ENCODE peak calls at places on chromosomes 5 and 9, in nine cellular contexts. One of them, this sample, is unnamed.

GRCh38 chr5:23367863-23368262 is 139.5 kb upstream of the PRDM9 start:
- DNase-seq in NB4: no peak
- DNase-seq in activated T-cell treated with anti-CD3 and anti-CD28 coated beads, Interleukin-2, amount 50 U/mL, for 72 hours: no peak
- DNase-seq in stimulated activated CD8-positive, alpha-beta memory T cell treated with anti-CD3 and anti-CD28 coated beads, Interleukin-12 subunit alpha, Interleukin-12 subunit beta, amount 100 ng/mL, for 1 hour: no peak
- DNase-seq in RWPE1: no peak
- DNase-seq in mesendoderm: no peak
- DNase-seq in stimulated activated effector memory CD8-positive, alpha-beta T cell treated with anti-CD3 and anti-CD28 coated beads, Interleukin-12 subunit alpha, Interleukin-12 subunit beta, amount 100 ng/mL, for 72 hours: no peak
- DNase-seq in bronchial epithelial cell: no peak
- DNase-seq in right atrium auricular region: no peak
- DNase-seq in this sample: no peak

GRCh38 chr9:99257723-99258364 is 35.8 kb downstream of the SEC61B start:
- DNase-seq in right atrium auricular region: no peak
- DNase-seq in mesendoderm: no peak
- DNase-seq in bronchial epithelial cell: no peak
- DNase-seq in stimulated activated effector memory CD8-positive, alpha-beta T cell treated with anti-CD3 and anti-CD28 coated beads, Interleukin-12 subunit alpha, Interleukin-12 subunit beta, amount 100 ng/mL, for 72 hours: peak
- DNase-seq in RWPE1: no peak
- DNase-seq in stimulated activated CD8-positive, alpha-beta memory T cell treated with anti-CD3 and anti-CD28 coated beads, Interleukin-12 subunit alpha, Interleukin-12 subunit beta, amount 100 ng/mL, for 1 hour: no peak
- DNase-seq in activated T-cell treated with anti-CD3 and anti-CD28 coated beads, Interleukin-2, amount 50 U/mL, for 72 hours: no peak
- DNase-seq in NB4: no peak
- DNase-seq in this sample: no peak

GRCh38 chr9:36566813-36567217 is 5.9 kb upstream of the MELK start:
- DNase-seq in activated T-cell treated with anti-CD3 and anti-CD28 coated beads, Interleukin-2, amount 50 U/mL, for 72 hours: no peak
- DNase-seq in RWPE1: peak
- DNase-seq in mesendoderm: no peak
- DNase-seq in stimulated activated CD8-positive, alpha-beta memory T cell treated with anti-CD3 and anti-CD28 coated beads, Interleukin-12 subunit alpha, Interleukin-12 subunit beta, amount 100 ng/mL, for 1 hour: no peak
- DNase-seq in NB4: no peak
- DNase-seq in right atrium auricular region: no peak
- DNase-seq in bronchial epithelial cell: no peak
- DNase-seq in stimulated activated effector memory CD8-positive, alpha-beta T cell treated with anti-CD3 and anti-CD28 coated beads, Interleukin-12 subunit alpha, Interleukin-12 subunit beta, amount 100 ng/mL, for 72 hours: no peak
- DNase-seq in this sample: no peak

GRCh38 chr5:11050596-11051304 is 289.7 kb upstream of the DAP start:
- DNase-seq in mesendoderm: no peak
- DNase-seq in activated T-cell treated with anti-CD3 and anti-CD28 coated beads, Interleukin-2, amount 50 U/mL, for 72 hours: no peak
- DNase-seq in stimulated activated CD8-positive, alpha-beta memory T cell treated with anti-CD3 and anti-CD28 coated beads, Interleukin-12 subunit alpha, Interleukin-12 subunit beta, amount 100 ng/mL, for 1 hour: no peak
- DNase-seq in stimulated activated effector memory CD8-positive, alpha-beta T cell treated with anti-CD3 and anti-CD28 coated beads, Interleukin-12 subunit alpha, Interleukin-12 subunit beta, amount 100 ng/mL, for 72 hours: no peak
- DNase-seq in RWPE1: no peak
- DNase-seq in right atrium auricular region: no peak
- DNase-seq in NB4: peak
- DNase-seq in bronchial epithelial cell: peak
- DNase-seq in this sample: no peak

GRCh38 chr5:39475055-39475454 is 50.3 kb upstream of the DAB2 start:
- DNase-seq in bronchial epithelial cell: no peak
- DNase-seq in activated T-cell treated with anti-CD3 and anti-CD28 coated beads, Interleukin-2, amount 50 U/mL, for 72 hours: no peak
- DNase-seq in RWPE1: no peak
- DNase-seq in NB4: no peak
- DNase-seq in stimulated activated CD8-positive, alpha-beta memory T cell treated with anti-CD3 and anti-CD28 coated beads, Interleukin-12 subunit alpha, Interleukin-12 subunit beta, amount 100 ng/mL, for 1 hour: no peak
- DNase-seq in right atrium auricular region: no peak
- DNase-seq in stimulated activated effector memory CD8-positive, alpha-beta T cell treated with anti-CD3 and anti-CD28 coated beads, Interleukin-12 subunit alpha, Interleukin-12 subunit beta, amount 100 ng/mL, for 72 hours: no peak
- DNase-seq in mesendoderm: no peak
- DNase-seq in this sample: no peak

GRCh38 chr5:167447466-167447865 is 844.0 kb upstream of the WWC1 start:
- DNase-seq in NB4: no peak
- DNase-seq in activated T-cell treated with anti-CD3 and anti-CD28 coated beads, Interleukin-2, amount 50 U/mL, for 72 hours: no peak
- DNase-seq in RWPE1: no peak
- DNase-seq in mesendoderm: no peak
- DNase-seq in right atrium auricular region: no peak
- DNase-seq in stimulated activated CD8-positive, alpha-beta memory T cell treated with anti-CD3 and anti-CD28 coated beads, Interleukin-12 subunit alpha, Interleukin-12 subunit beta, amount 100 ng/mL, for 1 hour: no peak
- DNase-seq in stimulated activated effector memory CD8-positive, alpha-beta T cell treated with anti-CD3 and anti-CD28 coated beads, Interleukin-12 subunit alpha, Interleukin-12 subunit beta, amount 100 ng/mL, for 72 hours: no peak
- DNase-seq in bronchial epithelial cell: no peak
- DNase-seq in this sample: no peak

GRCh38 chr9:86550411-86550810 is 196.2 kb upstream of the TUT7 start:
- DNase-seq in mesendoderm: no peak
- DNase-seq in right atrium auricular region: no peak
- DNase-seq in stimulated activated CD8-positive, alpha-beta memory T cell treated with anti-CD3 and anti-CD28 coated beads, Interleukin-12 subunit alpha, Interleukin-12 subunit beta, amount 100 ng/mL, for 1 hour: no peak
- DNase-seq in NB4: no peak
- DNase-seq in RWPE1: no peak
- DNase-seq in activated T-cell treated with anti-CD3 and anti-CD28 coated beads, Interleukin-2, amount 50 U/mL, for 72 hours: no peak
- DNase-seq in stimulated activated effector memory CD8-positive, alpha-beta T cell treated with anti-CD3 and anti-CD28 coated beads, Interleukin-12 subunit alpha, Interleukin-12 subunit beta, amount 100 ng/mL, for 72 hours: no peak
- DNase-seq in bronchial epithelial cell: no peak
- DNase-seq in this sample: no peak

GRCh38 chr5:116382874-116383266 is 191.8 kb downstream of the SEMA6A start:
- DNase-seq in stimulated activated CD8-positive, alpha-beta memory T cell treated with anti-CD3 and anti-CD28 coated beads, Interleukin-12 subunit alpha, Interleukin-12 subunit beta, amount 100 ng/mL, for 1 hour: no peak
- DNase-seq in activated T-cell treated with anti-CD3 and anti-CD28 coated beads, Interleukin-2, amount 50 U/mL, for 72 hours: no peak
- DNase-seq in right atrium auricular region: no peak
- DNase-seq in bronchial epithelial cell: no peak
- DNase-seq in RWPE1: no peak
- DNase-seq in mesendoderm: peak
- DNase-seq in NB4: no peak
- DNase-seq in stimulated activated effector memory CD8-positive, alpha-beta T cell treated with anti-CD3 and anti-CD28 coated beads, Interleukin-12 subunit alpha, Interleukin-12 subunit beta, amount 100 ng/mL, for 72 hours: no peak
- DNase-seq in this sample: no peak

GRCh38 chr9:127333326-127334064 is 63.5 kb upstream of the SLC2A8 start:
- DNase-seq in stimulated activated CD8-positive, alpha-beta memory T cell treated with anti-CD3 and anti-CD28 coated beads, Interleukin-12 subunit alpha, Interleukin-12 subunit beta, amount 100 ng/mL, for 1 hour: no peak
- DNase-seq in bronchial epithelial cell: no peak
- DNase-seq in activated T-cell treated with anti-CD3 and anti-CD28 coated beads, Interleukin-2, amount 50 U/mL, for 72 hours: no peak
- DNase-seq in right atrium auricular region: no peak
- DNase-seq in mesendoderm: no peak
- DNase-seq in RWPE1: no peak
- DNase-seq in NB4: no peak
- DNase-seq in stimulated activated effector memory CD8-positive, alpha-beta T cell treated with anti-CD3 and anti-CD28 coated beads, Interleukin-12 subunit alpha, Interleukin-12 subunit beta, amount 100 ng/mL, for 72 hours: no peak
- DNase-seq in this sample: no peak

GRCh38 chr9:86605303-86605702 is 251.1 kb upstream of the TUT7 start:
- DNase-seq in NB4: no peak
- DNase-seq in stimulated activated effector memory CD8-positive, alpha-beta T cell treated with anti-CD3 and anti-CD28 coated beads, Interleukin-12 subunit alpha, Interleukin-12 subunit beta, amount 100 ng/mL, for 72 hours: no peak
- DNase-seq in bronchial epithelial cell: no peak
- DNase-seq in right atrium auricular region: no peak
- DNase-seq in activated T-cell treated with anti-CD3 and anti-CD28 coated beads, Interleukin-2, amount 50 U/mL, for 72 hours: no peak
- DNase-seq in RWPE1: no peak
- DNase-seq in stimulated activated CD8-positive, alpha-beta memory T cell treated with anti-CD3 and anti-CD28 coated beads, Interleukin-12 subunit alpha, Interleukin-12 subunit beta, amount 100 ng/mL, for 1 hour: no peak
- DNase-seq in mesendoderm: no peak
- DNase-seq in this sample: no peak

GRCh38 chr5:9698849-9699240 is 68.7 kb upstream of the TAS2R1 start:
- DNase-seq in mesendoderm: no peak
- DNase-seq in activated T-cell treated with anti-CD3 and anti-CD28 coated beads, Interleukin-2, amount 50 U/mL, for 72 hours: no peak
- DNase-seq in right atrium auricular region: no peak
- DNase-seq in NB4: no peak
- DNase-seq in stimulated activated effector memory CD8-positive, alpha-beta T cell treated with anti-CD3 and anti-CD28 coated beads, Interleukin-12 subunit alpha, Interleukin-12 subunit beta, amount 100 ng/mL, for 72 hours: no peak
- DNase-seq in RWPE1: no peak
- DNase-seq in stimulated activated CD8-positive, alpha-beta memory T cell treated with anti-CD3 and anti-CD28 coated beads, Interleukin-12 subunit alpha, Interleukin-12 subunit beta, amount 100 ng/mL, for 1 hour: no peak
- DNase-seq in bronchial epithelial cell: no peak
- DNase-seq in this sample: no peak

GRCh38 chr5:77774981-77775772 is 962 bp downstream of the TBCA start:
- DNase-seq in right atrium auricular region: no peak
- DNase-seq in NB4: peak
- DNase-seq in bronchial epithelial cell: no peak
- DNase-seq in stimulated activated effector memory CD8-positive, alpha-beta T cell treated with anti-CD3 and anti-CD28 coated beads, Interleukin-12 subunit alpha, Interleukin-12 subunit beta, amount 100 ng/mL, for 72 hours: no peak
- DNase-seq in RWPE1: peak
- DNase-seq in stimulated activated CD8-positive, alpha-beta memory T cell treated with anti-CD3 and anti-CD28 coated beads, Interleukin-12 subunit alpha, Interleukin-12 subunit beta, amount 100 ng/mL, for 1 hour: no peak
- DNase-seq in mesendoderm: peak
- DNase-seq in activated T-cell treated with anti-CD3 and anti-CD28 coated beads, Interleukin-2, amount 50 U/mL, for 72 hours: no peak
- DNase-seq in this sample: peak

GRCh38 chr9:1989500-1989899 is 25.6 kb upstream of the SMARCA2 start:
- DNase-seq in right atrium auricular region: no peak
- DNase-seq in bronchial epithelial cell: no peak
- DNase-seq in RWPE1: no peak
- DNase-seq in NB4: no peak
- DNase-seq in mesendoderm: no peak
- DNase-seq in stimulated activated effector memory CD8-positive, alpha-beta T cell treated with anti-CD3 and anti-CD28 coated beads, Interleukin-12 subunit alpha, Interleukin-12 subunit beta, amount 100 ng/mL, for 72 hours: no peak
- DNase-seq in stimulated activated CD8-positive, alpha-beta memory T cell treated with anti-CD3 and anti-CD28 coated beads, Interleukin-12 subunit alpha, Interleukin-12 subunit beta, amount 100 ng/mL, for 1 hour: no peak
- DNase-seq in activated T-cell treated with anti-CD3 and anti-CD28 coated beads, Interleukin-2, amount 50 U/mL, for 72 hours: no peak
- DNase-seq in this sample: no peak

GRCh38 chr9:35910613-35911488 is 1.6 kb downstream of the SPAAR start:
- DNase-seq in mesendoderm: peak
- DNase-seq in stimulated activated effector memory CD8-positive, alpha-beta T cell treated with anti-CD3 and anti-CD28 coated beads, Interleukin-12 subunit alpha, Interleukin-12 subunit beta, amount 100 ng/mL, for 72 hours: peak
- DNase-seq in right atrium auricular region: no peak
- DNase-seq in NB4: peak
- DNase-seq in bronchial epithelial cell: peak
- DNase-seq in stimulated activated CD8-positive, alpha-beta memory T cell treated with anti-CD3 and anti-CD28 coated beads, Interleukin-12 subunit alpha, Interleukin-12 subunit beta, amount 100 ng/mL, for 1 hour: peak
- DNase-seq in activated T-cell treated with anti-CD3 and anti-CD28 coated beads, Interleukin-2, amount 50 U/mL, for 72 hours: peak
- DNase-seq in RWPE1: peak
- DNase-seq in this sample: peak

GRCh38 chr9:134595014-134595413 is 46.6 kb upstream of the COL5A1 start:
- DNase-seq in mesendoderm: no peak
- DNase-seq in right atrium auricular region: peak
- DNase-seq in RWPE1: no peak
- DNase-seq in stimulated activated effector memory CD8-positive, alpha-beta T cell treated with anti-CD3 and anti-CD28 coated beads, Interleukin-12 subunit alpha, Interleukin-12 subunit beta, amount 100 ng/mL, for 72 hours: no peak
- DNase-seq in stimulated activated CD8-positive, alpha-beta memory T cell treated with anti-CD3 and anti-CD28 coated beads, Interleukin-12 subunit alpha, Interleukin-12 subunit beta, amount 100 ng/mL, for 1 hour: no peak
- DNase-seq in activated T-cell treated with anti-CD3 and anti-CD28 coated beads, Interleukin-2, amount 50 U/mL, for 72 hours: no peak
- DNase-seq in NB4: no peak
- DNase-seq in bronchial epithelial cell: no peak
- DNase-seq in this sample: peak

GRCh38 chr5:108144332-108144731 is 237.6 kb downstream of the FBXL17 start:
- DNase-seq in mesendoderm: no peak
- DNase-seq in bronchial epithelial cell: no peak
- DNase-seq in stimulated activated effector memory CD8-positive, alpha-beta T cell treated with anti-CD3 and anti-CD28 coated beads, Interleukin-12 subunit alpha, Interleukin-12 subunit beta, amount 100 ng/mL, for 72 hours: no peak
- DNase-seq in RWPE1: no peak
- DNase-seq in right atrium auricular region: no peak
- DNase-seq in NB4: no peak
- DNase-seq in stimulated activated CD8-positive, alpha-beta memory T cell treated with anti-CD3 and anti-CD28 coated beads, Interleukin-12 subunit alpha, Interleukin-12 subunit beta, amount 100 ng/mL, for 1 hour: no peak
- DNase-seq in activated T-cell treated with anti-CD3 and anti-CD28 coated beads, Interleukin-2, amount 50 U/mL, for 72 hours: no peak
- DNase-seq in this sample: no peak

GRCh38 chr5:109743770-109744212 is 54.1 kb downstream of the MAN2A1 start:
- DNase-seq in stimulated activated CD8-positive, alpha-beta memory T cell treated with anti-CD3 and anti-CD28 coated beads, Interleukin-12 subunit alpha, Interleukin-12 subunit beta, amount 100 ng/mL, for 1 hour: no peak
- DNase-seq in NB4: no peak
- DNase-seq in right atrium auricular region: no peak
- DNase-seq in activated T-cell treated with anti-CD3 and anti-CD28 coated beads, Interleukin-2, amount 50 U/mL, for 72 hours: no peak
- DNase-seq in stimulated activated effector memory CD8-positive, alpha-beta T cell treated with anti-CD3 and anti-CD28 coated beads, Interleukin-12 subunit alpha, Interleukin-12 subunit beta, amount 100 ng/mL, for 72 hours: no peak
- DNase-seq in mesendoderm: peak
- DNase-seq in RWPE1: peak
- DNase-seq in bronchial epithelial cell: peak
- DNase-seq in this sample: no peak

GRCh38 chr5:166716856-166717492 is 1574.5 kb upstream of the WWC1 start:
- DNase-seq in stimulated activated CD8-positive, alpha-beta memory T cell treated with anti-CD3 and anti-CD28 coated beads, Interleukin-12 subunit alpha, Interleukin-12 subunit beta, amount 100 ng/mL, for 1 hour: no peak
- DNase-seq in activated T-cell treated with anti-CD3 and anti-CD28 coated beads, Interleukin-2, amount 50 U/mL, for 72 hours: no peak
- DNase-seq in RWPE1: no peak
- DNase-seq in right atrium auricular region: no peak
- DNase-seq in stimulated activated effector memory CD8-positive, alpha-beta T cell treated with anti-CD3 and anti-CD28 coated beads, Interleukin-12 subunit alpha, Interleukin-12 subunit beta, amount 100 ng/mL, for 72 hours: no peak
- DNase-seq in NB4: no peak
- DNase-seq in bronchial epithelial cell: no peak
- DNase-seq in mesendoderm: no peak
- DNase-seq in this sample: no peak

GRCh38 chr5:1787472-1788047 is 12.1 kb downstream of the MRPL36 start:
- DNase-seq in stimulated activated effector memory CD8-positive, alpha-beta T cell treated with anti-CD3 and anti-CD28 coated beads, Interleukin-12 subunit alpha, Interleukin-12 subunit beta, amount 100 ng/mL, for 72 hours: no peak
- DNase-seq in stimulated activated CD8-positive, alpha-beta memory T cell treated with anti-CD3 and anti-CD28 coated beads, Interleukin-12 subunit alpha, Interleukin-12 subunit beta, amount 100 ng/mL, for 1 hour: no peak
- DNase-seq in bronchial epithelial cell: no peak
- DNase-seq in RWPE1: no peak
- DNase-seq in mesendoderm: no peak
- DNase-seq in right atrium auricular region: no peak
- DNase-seq in NB4: no peak
- DNase-seq in activated T-cell treated with anti-CD3 and anti-CD28 coated beads, Interleukin-2, amount 50 U/mL, for 72 hours: no peak
- DNase-seq in this sample: no peak

GRCh38 chr5:113153512-113154097 is 177.0 kb downstream of the DCP2 start:
- DNase-seq in activated T-cell treated with anti-CD3 and anti-CD28 coated beads, Interleukin-2, amount 50 U/mL, for 72 hours: no peak
- DNase-seq in right atrium auricular region: no peak
- DNase-seq in bronchial epithelial cell: no peak
- DNase-seq in RWPE1: no peak
- DNase-seq in mesendoderm: no peak
- DNase-seq in stimulated activated CD8-positive, alpha-beta memory T cell treated with anti-CD3 and anti-CD28 coated beads, Interleukin-12 subunit alpha, Interleukin-12 subunit beta, amount 100 ng/mL, for 1 hour: no peak
- DNase-seq in stimulated activated effector memory CD8-positive, alpha-beta T cell treated with anti-CD3 and anti-CD28 coated beads, Interleukin-12 subunit alpha, Interleukin-12 subunit beta, amount 100 ng/mL, for 72 hours: no peak
- DNase-seq in NB4: no peak
- DNase-seq in this sample: no peak

GRCh38 chr5:38500861-38501260 is 55.6 kb downstream of the LIFR start:
- DNase-seq in NB4: no peak
- DNase-seq in stimulated activated effector memory CD8-positive, alpha-beta T cell treated with anti-CD3 and anti-CD28 coated beads, Interleukin-12 subunit alpha, Interleukin-12 subunit beta, amount 100 ng/mL, for 72 hours: no peak
- DNase-seq in bronchial epithelial cell: peak
- DNase-seq in stimulated activated CD8-positive, alpha-beta memory T cell treated with anti-CD3 and anti-CD28 coated beads, Interleukin-12 subunit alpha, Interleukin-12 subunit beta, amount 100 ng/mL, for 1 hour: no peak
- DNase-seq in RWPE1: peak
- DNase-seq in right atrium auricular region: no peak
- DNase-seq in mesendoderm: peak
- DNase-seq in activated T-cell treated with anti-CD3 and anti-CD28 coated beads, Interleukin-2, amount 50 U/mL, for 72 hours: no peak
- DNase-seq in this sample: no peak

GRCh38 chr9:119588874-119589560 is 219.8 kb upstream of the BRINP1 start:
- DNase-seq in stimulated activated CD8-positive, alpha-beta memory T cell treated with anti-CD3 and anti-CD28 coated beads, Interleukin-12 subunit alpha, Interleukin-12 subunit beta, amount 100 ng/mL, for 1 hour: no peak
- DNase-seq in activated T-cell treated with anti-CD3 and anti-CD28 coated beads, Interleukin-2, amount 50 U/mL, for 72 hours: no peak
- DNase-seq in RWPE1: no peak
- DNase-seq in bronchial epithelial cell: no peak
- DNase-seq in stimulated activated effector memory CD8-positive, alpha-beta T cell treated with anti-CD3 and anti-CD28 coated beads, Interleukin-12 subunit alpha, Interleukin-12 subunit beta, amount 100 ng/mL, for 72 hours: no peak
- DNase-seq in right atrium auricular region: no peak
- DNase-seq in NB4: no peak
- DNase-seq in mesendoderm: peak
- DNase-seq in this sample: no peak

GRCh38 chr9:93810028-93810971 is 144.9 kb downstream of the BARX1 start:
- DNase-seq in NB4: no peak
- DNase-seq in RWPE1: no peak
- DNase-seq in activated T-cell treated with anti-CD3 and anti-CD28 coated beads, Interleukin-2, amount 50 U/mL, for 72 hours: no peak
- DNase-seq in mesendoderm: peak
- DNase-seq in right atrium auricular region: no peak
- DNase-seq in bronchial epithelial cell: no peak
- DNase-seq in stimulated activated effector memory CD8-positive, alpha-beta T cell treated with anti-CD3 and anti-CD28 coated beads, Interleukin-12 subunit alpha, Interleukin-12 subunit beta, amount 100 ng/mL, for 72 hours: peak
- DNase-seq in stimulated activated CD8-positive, alpha-beta memory T cell treated with anti-CD3 and anti-CD28 coated beads, Interleukin-12 subunit alpha, Interleukin-12 subunit beta, amount 100 ng/mL, for 1 hour: no peak
- DNase-seq in this sample: peak

GRCh38 chr5:1855075-1855474 is 27.6 kb downstream of the IRX4 start:
- DNase-seq in mesendoderm: no peak
- DNase-seq in RWPE1: no peak
- DNase-seq in NB4: no peak
- DNase-seq in stimulated activated CD8-positive, alpha-beta memory T cell treated with anti-CD3 and anti-CD28 coated beads, Interleukin-12 subunit alpha, Interleukin-12 subunit beta, amount 100 ng/mL, for 1 hour: no peak
- DNase-seq in activated T-cell treated with anti-CD3 and anti-CD28 coated beads, Interleukin-2, amount 50 U/mL, for 72 hours: no peak
- DNase-seq in stimulated activated effector memory CD8-positive, alpha-beta T cell treated with anti-CD3 and anti-CD28 coated beads, Interleukin-12 subunit alpha, Interleukin-12 subunit beta, amount 100 ng/mL, for 72 hours: no peak
- DNase-seq in bronchial epithelial cell: no peak
- DNase-seq in right atrium auricular region: no peak
- DNase-seq in this sample: no peak

GRCh38 chr9:130685104-130685503 is 8.5 kb upstream of the EXOSC2 start:
- DNase-seq in activated T-cell treated with anti-CD3 and anti-CD28 coated beads, Interleukin-2, amount 50 U/mL, for 72 hours: no peak
- DNase-seq in right atrium auricular region: no peak
- DNase-seq in RWPE1: no peak
- DNase-seq in stimulated activated CD8-positive, alpha-beta memory T cell treated with anti-CD3 and anti-CD28 coated beads, Interleukin-12 subunit alpha, Interleukin-12 subunit beta, amount 100 ng/mL, for 1 hour: no peak
- DNase-seq in stimulated activated effector memory CD8-positive, alpha-beta T cell treated with anti-CD3 and anti-CD28 coated beads, Interleukin-12 subunit alpha, Interleukin-12 subunit beta, amount 100 ng/mL, for 72 hours: no peak
- DNase-seq in NB4: no peak
- DNase-seq in bronchial epithelial cell: no peak
- DNase-seq in mesendoderm: no peak
- DNase-seq in this sample: no peak

GRCh38 chr5:168312606-168313297 is 21.3 kb downstream of the WWC1 start:
- DNase-seq in bronchial epithelial cell: no peak
- DNase-seq in activated T-cell treated with anti-CD3 and anti-CD28 coated beads, Interleukin-2, amount 50 U/mL, for 72 hours: no peak
- DNase-seq in NB4: no peak
- DNase-seq in mesendoderm: no peak
- DNase-seq in stimulated activated effector memory CD8-positive, alpha-beta T cell treated with anti-CD3 and anti-CD28 coated beads, Interleukin-12 subunit alpha, Interleukin-12 subunit beta, amount 100 ng/mL, for 72 hours: no peak
- DNase-seq in right atrium auricular region: no peak
- DNase-seq in stimulated activated CD8-positive, alpha-beta memory T cell treated with anti-CD3 and anti-CD28 coated beads, Interleukin-12 subunit alpha, Interleukin-12 subunit beta, amount 100 ng/mL, for 1 hour: no peak
- DNase-seq in RWPE1: no peak
- DNase-seq in this sample: no peak

GRCh38 chr9:15299374-15299939 is 7.6 kb downstream of the TTC39B start:
- DNase-seq in stimulated activated effector memory CD8-positive, alpha-beta T cell treated with anti-CD3 and anti-CD28 coated beads, Interleukin-12 subunit alpha, Interleukin-12 subunit beta, amount 100 ng/mL, for 72 hours: peak
- DNase-seq in right atrium auricular region: no peak
- DNase-seq in stimulated activated CD8-positive, alpha-beta memory T cell treated with anti-CD3 and anti-CD28 coated beads, Interleukin-12 subunit alpha, Interleukin-12 subunit beta, amount 100 ng/mL, for 1 hour: peak
- DNase-seq in bronchial epithelial cell: no peak
- DNase-seq in mesendoderm: peak
- DNase-seq in RWPE1: no peak
- DNase-seq in activated T-cell treated with anti-CD3 and anti-CD28 coated beads, Interleukin-2, amount 50 U/mL, for 72 hours: peak
- DNase-seq in NB4: no peak
- DNase-seq in this sample: peak

GRCh38 chr5:179270581-179271300 is 74.5 kb downstream of the ADAMTS2 start:
- DNase-seq in NB4: no peak
- DNase-seq in activated T-cell treated with anti-CD3 and anti-CD28 coated beads, Interleukin-2, amount 50 U/mL, for 72 hours: no peak
- DNase-seq in RWPE1: no peak
- DNase-seq in stimulated activated effector memory CD8-positive, alpha-beta T cell treated with anti-CD3 and anti-CD28 coated beads, Interleukin-12 subunit alpha, Interleukin-12 subunit beta, amount 100 ng/mL, for 72 hours: no peak
- DNase-seq in right atrium auricular region: peak
- DNase-seq in bronchial epithelial cell: no peak
- DNase-seq in mesendoderm: no peak
- DNase-seq in stimulated activated CD8-positive, alpha-beta memory T cell treated with anti-CD3 and anti-CD28 coated beads, Interleukin-12 subunit alpha, Interleukin-12 subunit beta, amount 100 ng/mL, for 1 hour: no peak
- DNase-seq in this sample: no peak

GRCh38 chr5:144139586-144139985 is 30.9 kb downstream of the YIPF5 start:
- DNase-seq in bronchial epithelial cell: no peak
- DNase-seq in NB4: no peak
- DNase-seq in RWPE1: no peak
- DNase-seq in right atrium auricular region: no peak
- DNase-seq in mesendoderm: no peak
- DNase-seq in stimulated activated CD8-positive, alpha-beta memory T cell treated with anti-CD3 and anti-CD28 coated beads, Interleukin-12 subunit alpha, Interleukin-12 subunit beta, amount 100 ng/mL, for 1 hour: no peak
- DNase-seq in activated T-cell treated with anti-CD3 and anti-CD28 coated beads, Interleukin-2, amount 50 U/mL, for 72 hours: no peak
- DNase-seq in stimulated activated effector memory CD8-positive, alpha-beta T cell treated with anti-CD3 and anti-CD28 coated beads, Interleukin-12 subunit alpha, Interleukin-12 subunit beta, amount 100 ng/mL, for 72 hours: no peak
- DNase-seq in this sample: no peak

This sample was measured in activated CD8-positive, alpha-beta memory T cell treated with anti-CD3 and anti-CD28 coated beads, Interleukin-2, amount 10 ng/mL, durations not matched to agents 7 days and 5 days.